ENCODE peak calls at places on chromosomes 13 and 19, in seven cellular contexts. C is IMR-90, S is Peyer's patch, U is erythroblast, O is body of pancreas, A is tibial nerve, Y is heart left ventricle. K is an unnamed sample.

GRCh38 chr13:23349127-23349897 is 84.2 kb downstream of the SACS start:
- DNase-seq in C (no peak), U (no peak), S (no peak), A (peak), Y (no peak), O (no peak), K (no peak)

GRCh38 chr13:39353988-39354387 is 249.0 kb downstream of the LHFPL6 start:
- DNase-seq in U (no peak), C (peak), S (no peak), A (no peak), Y (no peak), O (no peak), K (no peak)

GRCh38 chr13:110014719-110015118 is 228.3 kb upstream of the IRS2 start:
- DNase-seq in A (no peak), C (no peak), S (no peak), U (no peak), Y (no peak), O (peak), K (no peak)

GRCh38 chr19:46748325-46749109 is 2.3 kb upstream of the STRN4 start:
- DNase-seq in A (peak), Y (no peak), C (peak), S (peak), O (peak), U (peak), K (no peak)

GRCh38 chr13:102591988-102592781 is 4.6 kb upstream of the TPP2 start:
- DNase-seq in U (peak), S (peak), Y (peak), O (peak), A (peak), C (peak), K (peak)

GRCh38 chr13:30307194-30307965 is at the start of gene KATNAL1:
- DNase-seq in A (peak), S (peak), C (peak), O (peak), U (peak), Y (peak), K (peak)

GRCh38 chr19:57708641-57709354 is at the start of gene ZNF154:
- DNase-seq in C (peak), Y (peak), A (no peak), U (no peak), O (peak), S (peak), K (no peak)

GRCh38 chr13:96238861-96239260 is 149.0 kb downstream of the HS6ST3 start:
- DNase-seq in A (no peak), U (no peak), O (no peak), Y (no peak), C (no peak), S (no peak), K (no peak)

GRCh38 chr13:51770681-51771417 is 33.1 kb downstream of the DHRS12 start:
- DNase-seq in C (no peak), U (no peak), Y (no peak), A (no peak), O (peak), S (no peak), K (no peak)

GRCh38 chr13:31846984-31847752 is 107.8 kb downstream of the RXFP2 start:
- DNase-seq in U (no peak), Y (peak), O (no peak), S (no peak), C (no peak), A (no peak), K (no peak)

GRCh38 chr13:71015021-71015420 is 852.0 kb downstream of the DACH1 start:
- DNase-seq in S (no peak), O (no peak), U (no peak), Y (no peak), C (no peak), A (no peak), K (no peak)

GRCh38 chr13:87376081-87376480 is 295.1 kb upstream of the SLITRK5 start:
- DNase-seq in A (no peak), O (no peak), Y (no peak), U (no peak), S (no peak), C (no peak), K (no peak)

GRCh38 chr19:33550741-33551140 is 29.1 kb upstream of the PEPD start:
- DNase-seq in S (no peak), U (no peak), C (no peak), Y (no peak), O (no peak), A (no peak), K (no peak)

GRCh38 chr13:40102360-40102727 is 446.9 kb downstream of the COG6 start:
- DNase-seq in A (no peak), O (no peak), Y (no peak), C (no peak), S (no peak), U (no peak), K (no peak)

GRCh38 chr19:47776568-47776967 is 1.9 kb upstream of the SELENOW start:
- DNase-seq in A (no peak), U (no peak), Y (no peak), C (no peak), O (no peak), S (no peak), K (no peak)

GRCh38 chr13:112012705-112013085 is 54.3 kb upstream of the SOX1 start:
- DNase-seq in A (no peak), S (no peak), O (no peak), C (no peak), U (no peak), Y (no peak), K (no peak)

GRCh38 chr13:23902975-23903905 is 5.9 kb upstream of the C1QTNF9B start:
- DNase-seq in S (no peak), A (no peak), U (no peak), O (peak), C (no peak), Y (no peak), K (no peak)

GRCh38 chr19:33473644-33474305 is 47.8 kb downstream of the PEPD start:
- DNase-seq in A (no peak), Y (no peak), U (no peak), O (no peak), S (peak), C (peak), K (no peak)

GRCh38 chr19:1136918-1137317 is 33.1 kb downstream of the GPX4 start:
- DNase-seq in S (no peak), O (no peak), U (no peak), C (no peak), Y (no peak), A (no peak), K (no peak)

GRCh38 chr13:90510319-90510718 is 837.2 kb upstream of the MIR17HG start:
- DNase-seq in O (no peak), U (no peak), C (no peak), Y (no peak), S (no peak), A (no peak), K (no peak)

GRCh38 chr13:74409551-74409950 is 275.3 kb upstream of the KLF12 start:
- DNase-seq in U (no peak), Y (no peak), A (no peak), O (no peak), C (no peak), S (no peak), K (no peak)

GRCh38 chr13:27708325-27708724 is 84.0 kb upstream of the GSX1 start:
- DNase-seq in S (no peak), U (no peak), O (no peak), Y (no peak), C (no peak), A (no peak), K (no peak)

GRCh38 chr13:91136806-91137205 is 210.7 kb upstream of the MIR17HG start:
- DNase-seq in C (no peak), O (no peak), Y (no peak), A (no peak), S (no peak), U (no peak), K (no peak)

GRCh38 chr19:48645652-48646191 is at the start of gene CA11:
- DNase-seq in A (peak), S (no peak), U (no peak), Y (no peak), O (no peak), C (no peak), K (no peak)

GRCh38 chr13:49985129-49985528 is 11.7 kb upstream of the TRIM13 start:
- DNase-seq in C (no peak), U (no peak), Y (no peak), O (no peak), A (no peak), S (no peak), K (no peak)

GRCh38 chr19:11780431-11781020 is 13.7 kb downstream of the ZNF441 start:
- DNase-seq in A (no peak), C (no peak), Y (no peak), U (peak), O (no peak), S (no peak), K (no peak)

GRCh38 chr19:7781157-7781556 is 18.1 kb downstream of the CLEC4M start:
- DNase-seq in Y (no peak), A (no peak), U (no peak), C (no peak), O (no peak), S (no peak), K (no peak)

GRCh38 chr19:51274371-51274770 is 23.5 kb downstream of the SIGLECL1 start:
- DNase-seq in O (no peak), Y (no peak), A (no peak), S (no peak), C (no peak), U (no peak), K (no peak)
- TF ChIP-seq POLR2A in O (no peak), Y (no peak), A (no peak), S (no peak), C (no peak), U (no peak), K (no peak)

DNA sequence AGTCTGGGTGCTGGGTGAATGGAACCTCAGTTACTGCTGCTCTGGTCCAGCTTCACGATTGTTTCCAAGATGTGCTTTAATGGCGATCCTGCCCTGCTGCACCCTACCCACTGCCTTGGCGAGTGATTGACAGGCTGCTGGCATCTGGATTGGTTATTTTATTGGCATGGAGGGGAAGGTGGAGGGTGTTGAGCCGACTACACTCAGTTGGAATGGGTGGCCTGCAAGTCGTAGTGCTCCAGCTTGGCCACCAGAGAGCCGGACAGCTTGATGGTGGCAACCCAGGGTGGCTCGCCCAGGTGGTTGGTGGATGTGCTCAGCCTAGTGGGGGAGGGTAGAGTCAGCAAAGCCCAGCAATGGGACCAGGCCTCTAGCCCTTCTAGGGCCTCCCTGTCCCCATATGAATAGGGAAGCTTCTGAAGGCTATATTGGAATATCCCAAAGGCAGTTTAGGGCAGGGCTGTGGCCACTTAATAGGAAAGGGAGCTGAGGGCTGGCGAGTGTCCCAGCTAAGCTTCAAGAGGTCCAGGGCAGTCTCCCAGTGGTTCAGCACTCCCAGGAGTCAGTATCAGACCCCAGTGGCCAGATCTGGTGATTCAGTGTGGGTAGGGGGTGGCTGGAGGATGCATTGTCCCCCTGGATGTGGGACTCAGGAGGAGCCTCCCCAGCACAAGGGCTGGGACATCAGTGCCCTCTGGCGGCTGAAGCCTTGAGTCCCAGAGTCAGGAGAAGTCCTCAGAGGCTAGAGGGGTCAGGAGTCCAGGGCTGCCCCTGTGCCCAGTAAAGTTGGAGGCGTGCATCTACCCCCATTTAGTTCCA is 3.4 kb downstream of the GGN start:
- DNase-seq in A (no peak), C (no peak), U (no peak), Y (no peak), S (no peak), O (no peak), K (no peak)
- TF ChIP-seq POLR2A in A (no peak), C (no peak), U (peak), Y (no peak), S (no peak), O (no peak), K (no peak)

GRCh38 chr19:36151144-36152051 is 849 bp downstream of the COX7A1 start:
- DNase-seq in A (peak), C (no peak), Y (peak), U (no peak), O (peak), S (peak), K (peak)
- TF ChIP-seq POLR2A in A (no peak), C (no peak), Y (peak), U (no peak), O (peak), S (no peak), K (peak)

DNA sequence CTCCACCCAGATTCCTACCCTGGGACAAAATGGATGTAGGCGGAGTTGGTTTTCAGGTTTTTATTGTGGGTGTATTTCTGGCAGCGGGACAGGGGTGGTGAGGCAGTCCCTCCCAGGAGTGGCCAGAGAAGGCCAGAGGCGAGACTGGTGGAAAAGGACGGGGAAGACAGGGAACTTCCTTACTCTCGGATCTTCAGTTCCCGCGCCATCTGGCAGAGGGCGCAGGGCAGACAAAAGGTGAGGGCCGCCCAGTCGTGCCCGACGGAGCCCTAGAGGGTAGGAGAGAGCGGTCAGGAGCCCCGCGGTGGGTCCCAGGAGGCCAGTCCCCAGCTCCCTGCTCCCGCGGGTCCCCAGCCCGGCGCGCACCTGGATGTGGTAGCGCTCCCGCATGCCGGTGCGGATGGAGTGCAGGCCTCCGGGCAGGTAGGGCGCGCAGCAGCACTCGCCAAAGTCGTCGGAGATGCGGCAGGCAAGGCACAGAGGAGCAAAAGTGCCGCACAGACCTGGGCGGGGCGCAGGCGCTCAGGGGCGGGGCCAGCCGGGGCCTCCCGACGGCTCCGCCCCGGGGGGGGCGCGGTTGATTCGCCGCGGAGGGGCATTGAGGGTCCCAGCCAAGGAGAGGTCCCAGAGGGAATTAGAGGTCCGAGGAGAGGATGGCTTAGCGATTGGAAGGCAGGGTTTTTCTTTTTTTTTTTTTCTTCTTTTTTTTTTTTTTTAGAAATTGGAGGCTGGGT is 3.0 kb downstream of the CNFN start:
- DNase-seq in Y (peak), O (peak), S (peak), A (peak), U (peak), C (peak), K (no peak)
- TF ChIP-seq POLR2A in Y (no peak), O (peak), S (no peak), A (no peak), U (no peak), C (no peak), K (no peak)

GRCh38 chr19:54209058-54209747 is 8.5 kb downstream of the RPS9 start:
- DNase-seq in Y (no peak), S (no peak), C (no peak), U (no peak), O (no peak), A (no peak), K (no peak)
- TF ChIP-seq POLR2A in Y (no peak), S (no peak), C (no peak), U (no peak), O (no peak), A (no peak), K (no peak)

DNA sequence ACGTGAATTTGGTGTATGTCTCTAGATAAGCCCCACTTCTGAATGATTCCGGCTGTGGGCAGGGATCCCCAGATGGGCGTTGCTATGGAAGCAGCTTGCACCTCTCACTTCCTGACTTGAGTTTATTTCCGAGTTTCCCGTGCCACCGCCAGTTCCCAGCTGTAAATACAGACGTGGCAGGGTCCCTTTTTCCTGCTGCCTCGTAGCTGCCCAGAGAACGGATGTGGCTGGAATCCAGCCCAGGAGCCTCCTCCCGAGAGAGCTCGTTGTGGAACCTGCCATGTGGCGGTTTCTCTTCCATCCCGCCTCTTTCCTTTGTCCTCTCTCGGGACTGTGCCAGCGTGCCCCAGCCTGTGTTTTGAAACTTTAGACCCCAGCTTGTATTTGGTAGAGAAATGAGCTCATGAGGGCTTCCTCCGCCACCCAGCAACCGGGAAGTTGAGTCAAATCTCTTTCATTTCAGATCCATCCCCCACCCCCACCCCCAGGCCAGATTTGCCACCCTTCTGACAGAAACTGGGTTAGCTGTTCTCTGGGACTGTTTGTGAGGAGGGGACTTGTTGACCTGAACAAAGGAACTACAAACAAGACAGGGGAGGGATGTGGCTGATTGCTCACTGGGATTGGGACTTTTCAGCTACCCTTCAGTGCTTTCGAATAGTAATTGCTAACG is 96.6 kb downstream of the SIPA1L3 start:
- DNase-seq in U (no peak), C (peak), S (peak), O (peak), A (peak), Y (peak), K (peak)
- TF ChIP-seq POLR2A in U (no peak), C (peak), S (no peak), O (no peak), A (no peak), Y (no peak), K (peak)

GRCh38 chr19:3358919-3359849 is 7.2 kb upstream of the NFIC start:
- DNase-seq in S (peak), Y (peak), O (peak), A (no peak), C (peak), U (peak), K (peak)
- TF ChIP-seq POLR2A in S (no peak), Y (no peak), O (peak), A (no peak), C (no peak), U (no peak), K (peak)

GRCh38 chr19:54189668-54190502 is 505 bp upstream of the MBOAT7 start:
- DNase-seq in U (peak), O (peak), A (peak), Y (peak), C (peak), S (peak), K (peak)
- TF ChIP-seq POLR2A in U (peak), O (peak), A (peak), Y (no peak), C (peak), S (peak), K (no peak)

K was measured in uterus.